ENCODE peak calls at places on chromosomes 13 and 19, in seven cellular contexts. F is heart right ventricle, X is lower lobe of right lung, A is HepG2, P is ascending aorta, S is uterus, H is adrenal gland. C is an unnamed sample.

GRCh38 chr13:103386341-103386740 is 320.1 kb upstream of the SLC10A2 start:
- DNase-seq in X (no peak), A (no peak), P (no peak), H (peak; percentile 47), F (peak; percentile 5), S (no peak), C (no peak)

GRCh38 chr13:85236431-85236830 is 562.8 kb downstream of the SLITRK6 start:
- DNase-seq in X (no peak), F (no peak), H (no peak), S (no peak), A (no peak), P (no peak), C (no peak)

GRCh38 chr13:52001120-52001731 is 10.0 kb downstream of the ATP7B start:
- DNase-seq in A (peak; percentile 59), F (no peak), H (no peak), X (no peak), P (no peak), S (no peak), C (no peak)

GRCh38 chr13:93144031-93144430 is 82.6 kb upstream of the GPC6 start:
- DNase-seq in F (no peak), X (no peak), A (no peak), P (no peak), H (no peak), S (no peak), C (no peak)

GRCh38 chr19:55114566-55115145 is 2.8 kb downstream of the PPP1R12C start:
- DNase-seq in P (no peak), X (no peak), S (no peak), A (no peak), F (no peak), H (no peak), C (no peak)

GRCh38 chr19:56080669-56081401 is 40.3 kb downstream of the ZNF787 start:
- DNase-seq in P (peak; percentile 81), H (peak; percentile 92), F (peak; percentile 83), X (peak; percentile 87), A (peak; percentile 52), S (peak; percentile 45), C (no peak)

GRCh38 chr19:35153701-35154534 is 617 bp upstream of the FXYD5 start:
- DNase-seq in F (no peak), H (no peak), P (no peak), S (no peak), X (peak; percentile 68), A (no peak), C (no peak)

GRCh38 chr13:111394211-111394922 is 73.9 kb downstream of the TEX29 start:
- DNase-seq in S (no peak), H (no peak), F (no peak), A (no peak), X (no peak), P (no peak), C (no peak)

GRCh38 chr19:13209797-13210775 is 59.9 kb downstream of the IER2 start:
- DNase-seq in A (no peak), P (no peak), X (no peak), F (no peak), H (no peak), S (no peak), C (no peak)

GRCh38 chr19:6610934-6611370 is 20.0 kb upstream of the CD70 start:
- DNase-seq in A (no peak), S (no peak), H (no peak), P (no peak), F (no peak), X (no peak), C (peak; percentile 69)

GRCh38 chr13:105914637-105915036 is 620.8 kb downstream of the EFNB2 start:
- DNase-seq in X (no peak), P (no peak), H (no peak), F (no peak), A (no peak), S (no peak), C (peak; percentile 71)

GRCh38 chr13:110273254-110273653 is 33.7 kb downstream of the COL4A1 start:
- DNase-seq in P (peak; percentile 51), X (no peak), S (no peak), H (no peak), A (no peak), F (no peak), C (no peak)

GRCh38 chr19:29645911-29646310 is 19.4 kb upstream of the PLEKHF1 start:
- DNase-seq in P (no peak), F (peak; percentile 61), H (peak; percentile 42), X (peak; percentile 28), A (peak; percentile 27), S (no peak), C (no peak)

GRCh38 chr19:4238831-4239230 is 8.0 kb upstream of the YJU2 start:
- DNase-seq in A (no peak), F (no peak), X (no peak), S (no peak), H (no peak), P (no peak), C (no peak)

DNA sequence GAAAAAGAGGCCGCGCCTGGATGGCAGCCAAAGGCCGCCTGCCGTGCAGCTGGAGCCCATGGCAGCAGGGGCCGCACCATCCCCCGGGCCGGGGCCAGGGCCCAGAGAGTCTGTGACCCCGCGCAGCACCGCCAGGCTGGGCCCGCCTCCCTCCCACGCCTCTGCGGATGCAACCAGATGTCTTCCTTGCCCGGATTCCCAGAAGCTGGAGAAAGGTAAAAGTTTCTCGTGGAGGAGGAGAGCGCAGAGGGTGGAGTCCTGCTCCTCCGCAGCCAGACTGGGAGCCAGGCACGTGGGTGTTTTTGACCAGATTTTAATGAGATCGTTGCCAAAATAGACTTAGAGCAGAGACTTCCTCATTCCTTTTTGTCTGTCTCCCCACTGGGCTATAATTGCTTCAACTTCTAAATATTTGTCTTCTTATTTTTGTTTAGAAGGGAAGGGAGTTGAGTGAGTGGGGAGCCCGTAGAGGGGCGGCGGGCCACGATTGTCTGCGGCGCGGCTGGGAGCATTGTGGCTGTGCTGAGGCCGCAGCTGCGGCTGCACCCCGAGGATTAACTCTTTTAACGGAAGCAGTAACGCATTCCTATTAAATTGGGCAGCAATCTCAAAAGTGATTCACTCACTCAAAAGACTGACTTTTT is 22.8 kb upstream of the NDUFS7 start:
- DNase-seq in H (peak; percentile 63), A (no peak), X (no peak), P (no peak), S (peak; percentile 78), F (peak; percentile 62), C (peak; percentile 77)
- H3K4me3 ChIP-seq in H (no peak overlapping the region), A (no peak overlapping the region), X (peak overlapping the region; percentile 40), P (peak overlapping the region; percentile 52), S (peak overlapping the region; percentile 14), F (peak overlapping the region; percentile 40), C (peak overlapping the region; percentile 27)

GRCh38 chr19:5334366-5334739 is 6.3 kb downstream of the PTPRS start:
- DNase-seq in A (no peak), F (no peak), S (no peak), X (no peak), P (no peak), H (no peak), C (no peak)

GRCh38 chr19:5335101-5335500 is 5.5 kb downstream of the PTPRS start:
- DNase-seq in X (no peak), P (no peak), S (no peak), A (no peak), H (no peak), F (no peak), C (no peak)

GRCh38 chr19:5337126-5337525 is 3.5 kb downstream of the PTPRS start:
- DNase-seq in X (no peak), H (no peak), S (no peak), F (no peak), P (no peak), A (no peak), C (no peak)

GRCh38 chr19:5336195-5336965 is 4.2 kb downstream of the PTPRS start:
- DNase-seq in P (no peak), F (no peak), S (no peak), A (no peak), X (no peak), H (no peak), C (no peak)

DNA sequence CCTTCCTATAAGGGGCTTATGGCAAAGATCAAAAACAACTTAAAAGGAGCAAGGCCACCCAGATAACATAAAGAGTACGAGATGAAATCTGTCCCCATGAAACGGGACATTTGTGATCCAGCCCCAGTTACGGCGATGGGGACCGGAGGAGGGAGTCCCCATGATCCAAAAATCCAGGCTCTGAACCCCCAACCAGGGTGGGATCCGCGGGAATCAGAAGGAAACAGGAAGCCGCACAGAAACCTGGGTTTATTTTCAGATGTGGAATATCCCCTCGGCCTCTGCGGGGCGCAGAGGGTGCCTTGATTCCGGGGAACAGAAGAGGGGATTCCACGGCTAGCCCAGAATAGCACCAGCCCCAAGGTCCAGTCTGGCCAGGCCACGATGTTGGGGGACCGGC is 5.0 kb downstream of the PTPRS start:
- DNase-seq in H (no peak), S (no peak), F (no peak), P (no peak), A (no peak), X (no peak), C (no peak)
- H3K27me3 ChIP-seq in H (peaks cover 12% of the 10 kb centered on the region), S (peaks cover 11% of the 10 kb centered on the region), F (peaks cover 62% of the 10 kb centered on the region), P (peaks cover 4% of the 10 kb centered on the region), A (no peaks in the 10 kb centered on the region), X (peaks cover 68% of the 10 kb centered on the region), C (peaks cover 24% of the 10 kb centered on the region)

GRCh38 chr19:8835446-8835845 is 3.3 kb downstream of the MBD3L1 start:
- DNase-seq in X (no peak), F (no peak), P (no peak), A (no peak), H (no peak), S (no peak), C (no peak)

GRCh38 chr19:8831373-8831772 is 731 bp downstream of the ZNF558 start:
- DNase-seq in H (no peak), A (no peak), S (no peak), X (no peak), P (no peak), F (no peak), C (peak; percentile 0)

GRCh38 chr19:8835877-8836276 is 3.7 kb downstream of the MBD3L1 start:
- DNase-seq in H (no peak), F (no peak), X (no peak), P (no peak), S (no peak), A (no peak), C (no peak)

GRCh38 chr19:8831832-8832131 is 322 bp downstream of the ZNF558 start:
- DNase-seq in S (no peak), P (no peak), H (no peak), X (no peak), A (no peak), F (no peak), C (peak; percentile 0)

GRCh38 chr19:8832132-8833021 is at the start of the genes MBD3L1 and ZNF558:
- DNase-seq in S (peak; percentile 99), P (peak; percentile 100), A (peak; percentile 80), F (peak; percentile 99), H (peak; percentile 99), X (peak; percentile 99), C (peak; percentile 93)
- TF ChIP-seq CTCF in S (peak; percentile 43), P (peak; percentile 49), A (peak; percentile 28), F (peak; percentile 64), H (peak; percentile 22), X (peak; percentile 59), C (peak; percentile 11)

DNA sequence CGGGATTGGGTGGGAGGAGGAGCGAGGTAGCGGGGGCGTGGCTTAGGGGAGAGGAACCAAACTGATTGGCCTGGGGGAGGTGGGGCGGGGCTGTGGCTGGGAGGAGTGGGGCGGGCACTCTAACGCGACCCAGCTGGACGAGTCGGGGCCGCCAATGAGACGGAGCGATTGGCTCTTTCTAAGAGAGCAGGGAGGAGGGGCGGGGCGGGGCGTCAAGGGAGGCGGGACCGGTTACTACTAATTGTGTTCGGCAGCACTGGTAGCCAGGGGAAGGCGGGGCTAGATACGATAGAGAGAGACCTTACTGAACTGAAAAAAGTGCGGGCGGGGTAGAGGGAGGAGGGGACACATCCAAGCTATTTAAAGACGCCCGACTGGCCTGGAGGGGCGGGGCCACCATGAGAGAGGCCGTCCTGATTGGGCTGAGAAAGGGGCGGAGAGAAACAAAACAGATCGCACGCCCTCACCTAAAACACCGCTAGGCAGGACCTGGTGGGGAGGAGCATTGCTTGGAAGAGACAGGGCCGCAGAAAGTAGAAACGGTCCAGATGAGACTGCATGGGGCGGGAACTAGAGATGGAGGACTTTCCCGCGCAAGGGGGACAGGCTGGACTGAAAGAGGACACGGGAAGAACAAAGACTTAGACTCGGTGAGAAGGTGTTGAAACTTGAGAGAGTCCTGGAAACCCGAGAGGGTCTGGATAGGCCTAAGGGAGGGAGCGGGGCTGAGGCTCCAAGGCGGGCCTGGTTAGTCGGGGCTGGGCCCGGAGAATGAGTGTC is at the start of gene KCNC3:
- DNase-seq in P (peak; percentile 98), H (peak; percentile 100), A (peak; percentile 100), F (peak; percentile 99), X (peak; percentile 100), S (peak; percentile 92), C (peak; percentile 44)
- H3K4me3 ChIP-seq in P (peak within 1 kb of the TSS; percentile 60), H (no peak within 1 kb of the TSS), A (peak within 1 kb of the TSS; percentile 51), F (peak within 1 kb of the TSS; percentile 51), X (peak within 1 kb of the TSS; percentile 52), S (no peak within 1 kb of the TSS), C (peak within 1 kb of the TSS; percentile 29)

C was measured in BJ.